ENCODE peak calls at places on chromosomes 13 and 19, in eight cellular contexts. E is mammary epithelial cell, L is uterus, R is colonic mucosa, P is cardiac muscle cell, G is brain microvascular endothelial cell, J is ascending aorta, C is OCI-LY7. I is an unnamed sample. For H3K36me3, the result is how much of the 10 kb centered on the place peaks cover.

GRCh38 chr13:86974251-86974994 is 696.7 kb upstream of the SLITRK5 start:
- DNase-seq in E (no peak), P (no peak), R (no peak), J (no peak), L (no peak), C (no peak), G (no peak), I (no peak)

GRCh38 chr13:97281028-97281427 is 58.9 kb downstream of the MBNL2 start:
- DNase-seq in E (no peak), L (no peak), R (no peak), J (no peak), P (no peak), C (no peak), G (no peak), I (no peak)

GRCh38 chr13:79780240-79780639 is 299.3 kb downstream of the NDFIP2 start:
- DNase-seq in L (no peak), P (no peak), R (no peak), C (no peak), J (no peak), G (peak), E (peak), I (no peak)

GRCh38 chr19:13132471-13133166 is 14.6 kb downstream of the NACC1 start:
- DNase-seq in C (no peak), E (peak), G (peak), R (no peak), L (no peak), P (no peak), J (no peak), I (no peak)

GRCh38 chr13:39254606-39255005 is 216.3 kb downstream of the NHLRC3 start:
- DNase-seq in L (no peak), C (no peak), E (no peak), P (no peak), J (no peak), R (no peak), G (no peak), I (no peak)

GRCh38 chr19:49555600-49556411 is 24.6 kb downstream of the NOSIP start:
- DNase-seq in J (no peak), E (no peak), L (peak), C (peak), R (peak), G (no peak), P (peak), I (no peak)

GRCh38 chr13:40539954-40540706 is 126.3 kb downstream of the FOXO1 start:
- DNase-seq in R (no peak), E (peak), G (peak), C (no peak), P (no peak), J (no peak), L (no peak), I (peak)

GRCh38 chr19:55640043-55640576 is 692 bp upstream of the ZNF580 start:
- DNase-seq in J (no peak), P (no peak), E (peak), L (peak), C (peak), G (peak), R (peak), I (no peak)

GRCh38 chr13:34361528-34361927 is 543.6 kb downstream of the RFC3 start:
- DNase-seq in P (no peak), E (peak), J (no peak), G (no peak), R (no peak), L (no peak), C (no peak), I (peak)

GRCh38 chr19:13262450-13262849 is 112.2 kb downstream of the IER2 start:
- DNase-seq in C (peak), R (no peak), E (peak), P (peak), L (no peak), J (no peak), G (peak), I (peak)

GRCh38 chr19:52095172-52096014 is at the start of gene ZNF841:
- DNase-seq in J (peak), P (peak), R (peak), E (peak), G (peak), C (no peak), L (peak), I (peak)

GRCh38 chr13:43698743-43699142 is 88.0 kb downstream of the ENOX1 start:
- DNase-seq in G (peak), R (no peak), E (no peak), J (no peak), P (no peak), L (no peak), C (no peak), I (no peak)

GRCh38 chr19:55459950-55460657 is 1.3 kb downstream of the ISOC2 start:
- DNase-seq in R (peak), E (no peak), P (no peak), C (no peak), L (no peak), G (no peak), J (no peak), I (no peak)

GRCh38 chr13:101258071-101258470 is 158.2 kb downstream of the NALCN start:
- DNase-seq in P (no peak), E (peak), J (no peak), L (no peak), G (peak), R (no peak), C (no peak), I (peak)

GRCh38 chr19:56692496-56692895 is 20.9 kb upstream of the ZNF835 start:
- DNase-seq in G (no peak), L (no peak), J (no peak), P (no peak), E (no peak), R (no peak), C (no peak), I (no peak)

GRCh38 chr13:28047784-28048388 is 52.5 kb downstream of the FLT3 start:
- DNase-seq in E (peak), L (no peak), C (peak), J (no peak), G (peak), R (no peak), P (no peak), I (no peak)

GRCh38 chr19:11035441-11036377 is 53.6 kb upstream of the LDLR start:
- DNase-seq in E (peak), R (peak), J (peak), G (peak), C (peak), P (peak), L (peak), I (peak)

GRCh38 chr13:21402586-21403307 is 56.4 kb downstream of the ZDHHC20 start:
- DNase-seq in R (no peak), J (no peak), P (no peak), G (peak), E (peak), L (no peak), C (no peak), I (no peak)

GRCh38 chr13:108426893-108427292 is 157.4 kb downstream of the TNFSF13B start:
- DNase-seq in E (no peak), C (no peak), R (no peak), J (no peak), L (no peak), G (peak), P (no peak), I (no peak)

GRCh38 chr19:3969435-3970312 is 1.2 kb downstream of the DAPK3 start:
- DNase-seq in J (peak), P (peak), E (peak), C (no peak), G (peak), R (no peak), L (no peak), I (no peak)

GRCh38 chr19:41921280-41922219 is 6.7 kb downstream of the ERFL start:
- DNase-seq in E (no peak), J (no peak), G (no peak), L (no peak), C (no peak), P (no peak), R (no peak), I (no peak)

GRCh38 chr13:70905035-70905434 is 796.8 kb upstream of the KLHL1 start:
- DNase-seq in C (no peak), R (no peak), J (no peak), L (no peak), E (no peak), P (no peak), G (no peak), I (no peak)

GRCh38 chr13:114054830-114055439 is 77.5 kb downstream of the RASA3 start:
- DNase-seq in C (no peak), G (no peak), P (no peak), R (no peak), J (no peak), E (no peak), L (no peak), I (no peak)

GRCh38 chr19:53977991-53978731 is 13.3 kb upstream of the CACNG6 start:
- DNase-seq in L (peak), R (no peak), C (no peak), G (peak), E (peak), P (peak), J (no peak), I (peak)

GRCh38 chr19:7326105-7326877 is 22.4 kb upstream of the ARHGEF18 start:
- DNase-seq in E (peak), R (peak), C (peak), P (no peak), J (no peak), L (no peak), G (peak), I (no peak)

GRCh38 chr19:18803550-18804138 is 12.5 kb upstream of the COMP start:
- DNase-seq in E (no peak), G (no peak), J (no peak), L (no peak), R (no peak), P (no peak), C (no peak), I (no peak)

GRCh38 chr13:30138511-30138910 is 168.8 kb downstream of the KATNAL1 start:
- DNase-seq in R (no peak), J (no peak), E (no peak), P (no peak), G (no peak), C (no peak), L (no peak), I (no peak)

GRCh38 chr13:59259416-59260000 is 904.2 kb downstream of the DIAPH3 start:
- DNase-seq in R (no peak), P (no peak), G (no peak), E (no peak), L (no peak), J (no peak), C (no peak), I (no peak)

GRCh38 chr13:113089693-113090414 is 15.7 kb upstream of the F7 start:
- DNase-seq in P (peak), J (no peak), E (no peak), G (no peak), C (no peak), R (no peak), L (no peak), I (no peak)

GRCh38 chr13:67023088-67023893 is 206.8 kb downstream of the PCDH9 start:
- DNase-seq in E (peak), P (no peak), R (no peak), C (peak), J (no peak), G (peak), L (no peak), I (peak)

GRCh38 chr19:57004418-57004817 is 115.4 kb upstream of the USP29 start:
- DNase-seq in E (no peak), C (no peak), P (no peak), R (no peak), G (no peak), J (no peak), L (no peak), I (no peak)

GRCh38 chr13:32594339-32594738 is 8.1 kb downstream of the PDS5B start:
- DNase-seq in G (no peak), R (no peak), E (no peak), C (no peak), L (no peak), J (no peak), P (no peak), I (no peak)

GRCh38 chr19:18613589-18614234 is 1.0 kb downstream of the TMEM59L start:
- DNase-seq in G (no peak), E (no peak), R (no peak), L (no peak), J (no peak), C (no peak), P (no peak), I (no peak)

GRCh38 chr13:91133941-91134772 is 213.3 kb upstream of the MIR17HG start:
- DNase-seq in J (no peak), P (peak), G (peak), R (peak), E (peak), C (peak), L (no peak), I (no peak)

GRCh38 chr13:41061914-41062837 is 867 bp downstream of the WBP4 start:
- DNase-seq in L (no peak), C (no peak), P (peak), E (no peak), R (no peak), G (peak), J (no peak), I (no peak)

GRCh38 chr13:84917252-84917878 is 881.9 kb downstream of the SLITRK6 start:
- DNase-seq in C (peak), L (no peak), R (no peak), P (peak), E (peak), J (no peak), G (no peak), I (peak)
- TF ChIP-seq CTCF in C (peak), L (no peak), R (peak), P (peak), E (peak), J (no peak), G (no peak), I (peak)

DNA sequence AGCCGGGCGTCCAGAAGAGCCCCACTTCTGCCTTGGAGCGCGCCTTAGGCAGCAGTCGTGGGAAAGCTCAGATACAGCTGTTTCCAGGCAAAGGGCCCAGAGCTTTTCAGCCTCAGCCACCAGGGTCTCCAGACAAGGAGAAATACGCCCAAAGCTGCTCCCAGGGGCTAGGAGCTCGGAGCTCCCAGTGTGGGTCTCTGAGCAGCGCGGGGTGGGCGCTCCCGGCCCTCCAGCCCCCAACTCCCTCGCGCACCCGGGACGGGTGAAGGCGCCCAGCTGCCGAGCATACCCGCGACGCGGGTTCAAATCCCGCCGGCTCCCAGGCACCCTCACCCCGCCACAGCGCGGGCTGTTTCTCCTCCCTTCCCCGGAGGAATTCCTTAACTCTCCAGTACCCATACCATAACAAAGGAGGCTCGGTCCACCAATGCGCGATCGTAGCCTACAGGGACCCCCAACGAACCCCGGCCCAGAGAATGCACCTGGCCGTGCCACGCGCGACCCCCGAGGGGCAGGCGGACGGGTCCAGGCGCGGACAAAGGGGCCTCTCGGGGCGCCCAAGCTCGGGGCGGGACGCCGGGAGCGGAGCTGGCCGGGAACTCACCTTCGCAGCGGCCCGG is 507 bp downstream of the COL4A1 start:
- DNase-seq in E (no peak), R (no peak), C (no peak), L (peak), G (no peak), J (no peak), P (peak), I (no peak)
- H3K4me3 ChIP-seq in E (peak), R (peak), C (no peak), L (peak), G (peak), J (peak), P (peak), I (peak)

GRCh38 chr19:43538922-43539321 is 5.9 kb downstream of the ZNF575 start:
- DNase-seq in C (no peak), R (no peak), L (no peak), P (no peak), E (no peak), J (no peak), G (no peak), I (no peak)

GRCh38 chr19:43541920-43542650 is 9.1 kb downstream of the ZNF575 start:
- DNase-seq in C (no peak), E (no peak), G (no peak), P (no peak), L (no peak), R (no peak), J (no peak), I (no peak)

GRCh38 chr19:43545276-43545675 is 12.3 kb downstream of the ZNF575 start:
- DNase-seq in R (no peak), E (no peak), L (no peak), J (no peak), G (no peak), C (no peak), P (no peak), I (no peak)

GRCh38 chr19:43544077-43544476 is 11.1 kb downstream of the ZNF575 start:
- DNase-seq in R (no peak), G (no peak), P (no peak), E (no peak), L (no peak), J (no peak), C (no peak), I (no peak)

DNA sequence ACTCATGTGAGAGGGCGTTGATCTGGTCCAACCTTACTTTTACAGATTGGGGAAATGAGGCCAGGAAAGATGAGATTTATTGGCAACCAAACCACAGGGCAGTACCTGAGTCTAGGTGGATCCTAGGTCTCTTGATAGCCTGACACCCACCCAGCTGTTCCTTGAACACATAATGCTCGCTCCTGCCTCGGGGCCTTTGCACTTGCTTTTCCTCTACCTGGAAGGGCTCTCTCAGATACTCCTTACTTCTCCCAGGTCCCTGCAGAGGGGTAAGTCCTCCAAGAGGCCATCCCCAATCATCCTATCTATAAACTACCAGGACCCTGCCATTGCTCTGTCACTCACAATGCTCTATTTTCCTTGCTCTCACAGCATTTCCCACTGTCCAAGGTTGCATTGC is 7.4 kb downstream of the ZNF575 start:
- DNase-seq in L (no peak), J (no peak), P (no peak), R (no peak), G (no peak), C (no peak), E (no peak), I (no peak)
- H3K36me3 ChIP-seq in L (under half), J (half or more), P (under half), R (under half), G (under half), C (half or more), E (under half), I (under half)

DNA sequence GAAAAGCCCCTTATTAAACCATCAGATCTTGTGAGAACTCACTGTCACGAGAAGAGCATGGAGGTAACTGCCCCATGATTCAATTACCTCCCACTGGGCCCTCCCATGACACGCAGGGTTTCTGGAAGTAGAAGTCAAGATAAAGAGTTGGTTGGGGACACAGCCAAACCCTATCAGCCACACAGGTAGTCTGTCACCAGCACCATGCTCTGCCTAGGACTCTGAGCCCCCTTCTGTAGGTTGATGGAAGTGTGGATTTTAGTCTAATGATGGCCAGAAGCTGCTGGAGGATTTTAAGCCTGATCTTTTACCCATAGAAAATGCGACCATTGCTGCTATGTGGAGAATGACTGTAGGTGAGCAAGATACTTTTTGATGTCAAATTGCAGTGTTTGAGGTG is 60.8 kb downstream of the ARHGEF7 start:
- DNase-seq in R (no peak), L (no peak), J (no peak), C (no peak), E (no peak), P (no peak), G (no peak), I (no peak)
- TF ChIP-seq CTCF in R (no peak), L (no peak), J (no peak), C (no peak), E (no peak), P (no peak), G (peak), I (no peak)